ENCODE peak calls at places on chromosomes 4 and X, in eight cellular contexts. M is fibroblast of lung, N is IMR-90, P is Caco-2, K is GM23338, F is astrocyte of the spinal cord, R is lower leg skin, I is stomach. U is an unnamed sample.

GRCh38 chr4:114076865-114077264 is 97.4 kb upstream of the ARSJ start:
- DNase-seq in F (no peak), P (no peak), R (no peak), M (peak), K (no peak), I (no peak), N (no peak), U (no peak)

GRCh38 chr4:145697332-145697731 is 17.4 kb downstream of the C4orf51 start:
- DNase-seq in N (no peak), K (no peak), F (no peak), I (no peak), M (no peak), R (no peak), P (no peak), U (no peak)

GRCh38 chr4:186726440-186727148 is 2.9 kb upstream of the FAT1 start:
- DNase-seq in P (peak), M (peak), K (peak), N (peak), R (peak), I (peak), F (peak), U (no peak)

GRCh38 chrX:100410901-100411801 is 1.1 kb upstream of the PCDH19 start:
- DNase-seq in I (no peak), M (no peak), R (no peak), P (no peak), F (no peak), K (peak), N (no peak), U (no peak)

GRCh38 chr4:8164194-8164565 is 5.6 kb upstream of the ABLIM2 start:
- DNase-seq in K (no peak), R (no peak), F (no peak), P (no peak), I (peak), M (no peak), N (no peak), U (no peak)

GRCh38 chrX:15854080-15854655 is 445 bp downstream of the AP1S2 start:
- DNase-seq in F (no peak), N (no peak), P (peak), K (peak), M (peak), R (peak), I (peak), U (peak)

GRCh38 chr4:7297374-7297773 is 105.0 kb downstream of the SORCS2 start:
- DNase-seq in N (no peak), K (no peak), I (no peak), F (no peak), M (no peak), P (no peak), R (no peak), U (no peak)

GRCh38 chr4:36388710-36389109 is 107.3 kb downstream of the DTHD1 start:
- DNase-seq in N (no peak), K (no peak), I (no peak), P (no peak), F (no peak), M (no peak), R (no peak), U (no peak)

GRCh38 chr4:149870008-149870407 is 54.4 kb upstream of the IQCM start:
- DNase-seq in K (no peak), F (no peak), N (no peak), M (no peak), P (no peak), R (no peak), I (no peak), U (no peak)

GRCh38 chr4:6749340-6750171 is 33.0 kb upstream of the KIAA0232 start:
- DNase-seq in N (peak), I (peak), P (peak), M (peak), R (peak), K (no peak), F (peak), U (peak)

GRCh38 chr4:15162465-15163283 is 160.4 kb downstream of the CPEB2 start:
- DNase-seq in N (peak), I (no peak), R (no peak), P (no peak), M (peak), K (peak), F (peak), U (no peak)

GRCh38 chr4:163378661-163379060 is 35.0 kb downstream of the NPY5R start:
- DNase-seq in F (no peak), R (no peak), P (no peak), M (no peak), K (no peak), N (no peak), I (no peak), U (no peak)

GRCh38 chr4:36489798-36490197 is 208.4 kb downstream of the DTHD1 start:
- DNase-seq in R (no peak), P (no peak), M (no peak), N (no peak), F (no peak), I (no peak), K (no peak), U (no peak)

GRCh38 chrX:47221756-47222155 is 3.3 kb downstream of the CDK16 start:
- DNase-seq in P (no peak), F (no peak), I (no peak), R (no peak), M (no peak), N (no peak), K (no peak), U (no peak)

GRCh38 chrX:9352243-9352642 is 112.6 kb upstream of the TBL1X start:
- DNase-seq in M (no peak), F (no peak), P (no peak), I (no peak), K (no peak), N (no peak), R (no peak), U (no peak)
- H3K4me3 ChIP-seq in M (no peak), F (no peak), P (no peak), I (no peak), K (no peak), N (no peak), R (no peak), U (no peak)

GRCh38 chr4:3045500-3045850 is 28.9 kb downstream of the HTT-AS start:
- DNase-seq in K (no peak), M (peak), F (peak), P (no peak), R (no peak), I (peak), N (peak), U (peak)
- TF ChIP-seq CTCF in K (no peak), M (no peak), F (no peak), P (no peak), R (no peak), I (no peak), N (no peak), U (no peak)

DNA sequence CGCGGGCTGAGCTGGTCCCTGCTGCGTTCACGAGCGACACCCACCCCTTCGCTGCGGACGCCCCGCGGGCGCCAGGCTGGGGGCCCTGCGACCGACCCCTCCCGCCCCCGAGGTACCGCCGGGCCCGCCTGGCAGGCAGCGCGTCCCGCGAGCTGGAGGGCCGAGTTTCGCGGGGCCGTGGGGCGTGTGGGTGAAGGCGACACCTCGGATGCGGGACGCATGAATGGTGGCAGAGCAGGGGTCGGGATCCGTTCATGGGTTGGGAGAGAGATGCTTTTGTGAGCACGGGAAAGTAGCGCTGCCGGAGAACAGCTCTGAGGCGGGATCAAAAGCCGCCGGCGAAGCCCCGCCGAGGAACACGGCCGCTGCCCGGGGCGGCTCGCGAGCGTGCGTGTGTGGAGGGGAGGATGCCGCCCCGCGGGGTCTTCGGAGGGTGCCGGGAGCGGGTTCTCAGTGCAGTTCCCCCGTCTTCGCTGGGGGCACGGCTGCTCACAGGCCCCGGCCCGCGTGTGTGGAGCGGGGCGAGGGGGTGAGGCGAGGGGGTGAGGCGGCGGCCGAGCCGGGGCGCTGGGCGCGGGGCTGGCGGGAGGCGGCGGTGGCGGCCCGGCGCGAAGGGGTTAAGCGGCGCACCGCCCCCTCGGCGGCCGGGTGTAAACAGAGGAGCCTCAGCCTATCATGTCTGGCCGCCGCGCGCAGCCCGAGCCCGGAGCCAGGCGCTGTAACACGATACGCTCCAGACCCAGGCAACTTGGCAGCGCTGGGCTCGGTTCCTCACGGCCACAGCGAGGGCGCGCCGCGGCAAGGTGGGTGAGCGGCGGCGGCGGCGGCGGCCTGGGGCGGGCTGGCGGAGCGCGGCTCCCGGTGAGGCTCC is 205.3 kb downstream of the TENM3 start:
- DNase-seq in R (peak), N (peak), I (peak), K (peak), P (peak), F (peak), M (peak), U (peak)
- H3K4me3 ChIP-seq in R (peak), N (peak), I (peak), K (peak), P (peak), F (peak), M (peak), U (peak)

GRCh38 chrX:155864655-155865054 is 16.5 kb upstream of the VAMP7 start:
- DNase-seq in I (no peak), N (no peak), F (no peak), M (no peak), K (peak), P (no peak), R (no peak), U (no peak)
- TF ChIP-seq CTCF in I (no peak), N (peak), F (no peak), M (peak), K (peak), P (no peak), R (no peak), U (no peak)

GRCh38 chr4:183797041-183797444 is 108.1 kb upstream of the STOX2 start:
- DNase-seq in F (no peak), M (no peak), N (no peak), I (peak), K (peak), R (no peak), P (peak), U (no peak)
- H3K4me3 ChIP-seq in F (peak), M (peak), N (no peak), I (peak), K (peak), R (peak), P (peak), U (peak)

DNA sequence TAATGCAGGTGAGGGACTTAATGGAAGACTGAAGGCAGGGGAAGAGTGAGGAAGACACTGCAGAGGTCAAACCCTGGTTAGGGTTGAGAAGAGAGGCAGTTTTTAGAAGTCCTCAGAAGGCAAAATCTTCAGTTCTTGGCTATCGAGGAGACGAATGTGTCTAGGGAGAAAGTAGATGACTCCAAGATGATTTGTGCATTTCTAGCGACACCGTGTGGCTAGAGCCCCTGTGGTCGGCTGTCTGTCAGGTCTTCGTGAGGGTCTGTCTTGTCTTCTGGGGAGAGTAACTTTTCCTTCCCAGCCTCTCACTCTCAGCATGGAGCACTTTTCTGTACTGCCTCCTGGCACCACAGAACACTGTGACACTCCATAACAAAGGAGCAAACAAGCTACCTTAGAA is 458.1 kb downstream of the STIM2 start:
- DNase-seq in K (peak), F (peak), P (peak), M (peak), I (no peak), N (peak), R (no peak), U (no peak)
- TF ChIP-seq CTCF in K (peak), F (peak), P (peak), M (peak), I (no peak), N (peak), R (no peak), U (peak)

DNA sequence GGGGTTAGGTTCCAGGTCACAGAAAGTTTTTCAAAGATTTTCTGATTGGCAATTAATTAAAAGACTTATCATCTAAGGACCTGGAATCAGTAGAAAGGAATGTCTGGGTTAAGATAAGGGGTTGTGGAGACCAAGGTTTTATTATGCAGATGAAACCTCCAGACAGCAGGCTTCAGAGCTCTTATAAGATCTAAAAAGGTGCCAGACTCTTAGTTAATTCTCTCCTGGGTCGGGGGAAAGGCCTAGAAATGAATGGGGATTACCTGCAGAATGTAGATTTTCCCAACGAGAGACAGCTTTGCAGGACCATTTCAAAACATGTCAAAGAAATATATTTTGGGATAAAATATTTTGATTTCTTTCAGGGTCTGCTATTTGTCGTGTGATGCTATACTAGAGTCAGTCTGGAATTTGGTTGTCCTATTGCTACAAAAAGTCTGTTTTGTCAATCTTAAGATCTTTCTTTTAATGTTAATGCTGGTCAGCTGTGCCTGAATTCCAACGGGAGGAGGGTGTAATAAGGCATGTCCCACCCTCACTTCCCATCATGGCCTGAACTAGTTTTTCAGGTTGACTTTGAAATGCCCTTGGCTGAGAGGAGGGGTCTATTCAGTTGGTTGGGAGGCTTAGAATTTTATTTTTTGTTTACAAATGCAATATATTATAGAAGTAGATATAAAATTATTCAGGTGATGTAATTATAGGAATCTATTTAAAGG is 15.8 kb downstream of the EGF start:
- DNase-seq in N (no peak), I (no peak), M (no peak), F (no peak), P (no peak), R (no peak), K (peak), U (no peak)
- H3K4me3 ChIP-seq in N (no peak), I (no peak), M (no peak), F (no peak), P (no peak), R (no peak), K (no peak), U (no peak)

GRCh38 chr4:68361146-68361589 is 11.3 kb upstream of the YTHDC1 start:
- DNase-seq in R (no peak), F (no peak), P (peak), I (no peak), N (peak), K (no peak), M (peak), U (no peak)

GRCh38 chr4:68359508-68359907 is 9.6 kb upstream of the YTHDC1 start:
- DNase-seq in I (no peak), N (no peak), P (no peak), M (no peak), F (no peak), R (no peak), K (no peak), U (no peak)

GRCh38 chr4:68360570-68360969 is 10.7 kb upstream of the YTHDC1 start:
- DNase-seq in M (no peak), N (no peak), F (no peak), R (no peak), I (no peak), K (no peak), P (no peak), U (no peak)

DNA sequence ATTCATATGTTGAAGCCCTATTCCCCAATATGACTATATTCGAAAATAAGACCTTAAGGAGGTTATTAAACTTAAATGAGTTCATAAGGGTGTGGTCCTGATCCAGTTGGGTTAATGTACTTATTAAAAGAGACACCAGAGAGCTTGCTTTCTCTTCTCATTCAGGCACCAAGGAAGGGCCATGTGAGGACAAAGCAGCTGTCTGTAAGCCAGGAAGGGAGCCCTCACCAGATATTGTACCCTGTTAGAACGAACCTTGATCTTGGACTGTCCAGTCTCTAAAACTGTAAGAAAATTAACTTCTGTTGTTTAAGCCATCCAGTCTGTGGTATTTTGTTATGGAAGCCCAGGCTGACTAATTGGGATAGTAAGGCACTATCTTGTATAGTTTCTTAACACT is 9.1 kb upstream of the YTHDC1 start:
- DNase-seq in R (no peak), P (no peak), N (no peak), K (no peak), M (no peak), I (no peak), F (no peak), U (no peak)
- TF ChIP-seq CTCF in R (no peak), P (no peak), N (no peak), K (no peak), M (no peak), I (no peak), F (no peak), U (no peak)